ENCODE peak calls at places on chromosomes 13 and 19, in seven cellular contexts. A is uterus, P is right cardiac atrium, M is GM12865, O is DND-41, L is tibial nerve, W is psoas muscle. C is an unnamed sample.

GRCh38 chr13:101757446-101758039 is 305.1 kb downstream of the ITGBL1 start:
- DNase-seq in A (no peak), P (no peak), M (peak), O (no peak), L (no peak), W (no peak), C (no peak)

GRCh38 chr13:69423844-69424243 is 683.8 kb upstream of the ATXN8OS start:
- DNase-seq in A (no peak), P (no peak), M (no peak), O (no peak), L (no peak), W (no peak), C (no peak)

GRCh38 chr13:90205911-90206310 is 1141.6 kb upstream of the MIR17HG start:
- DNase-seq in A (no peak), P (no peak), M (no peak), O (no peak), L (no peak), W (no peak), C (no peak)

GRCh38 chr13:76455960-76456359 is 430.2 kb downstream of the KCTD12 start:
- DNase-seq in A (no peak), P (no peak), M (no peak), O (no peak), L (no peak), W (no peak), C (no peak)

GRCh38 chr13:50378513-50378970 is 363.3 kb downstream of the KCNRG start:
- DNase-seq in A (no peak), P (no peak), M (no peak), O (peak), L (no peak), W (no peak), C (no peak)

GRCh38 chr19:44626067-44626624 is 12.8 kb downstream of the IGSF23 start:
- DNase-seq in A (no peak), P (no peak), M (no peak), O (no peak), L (no peak), W (no peak), C (no peak)

GRCh38 chr13:73216381-73216831 is 157.6 kb downstream of the KLF5 start:
- DNase-seq in A (no peak), P (no peak), M (no peak), O (no peak), L (no peak), W (no peak), C (no peak)

GRCh38 chr13:107817652-107818287 is 397.6 kb downstream of the LIG4 start:
- DNase-seq in A (no peak), P (no peak), M (no peak), O (no peak), L (no peak), W (no peak), C (no peak)

GRCh38 chr13:51581148-51581820 is 3.0 kb upstream of the WDFY2 start:
- DNase-seq in A (no peak), P (no peak), M (peak), O (no peak), L (no peak), W (no peak), C (no peak)

GRCh38 chr13:21528616-21529015 is 69.5 kb upstream of the ZDHHC20 start:
- DNase-seq in A (no peak), P (no peak), M (no peak), O (no peak), L (no peak), W (no peak), C (no peak)

GRCh38 chr13:92377396-92377795 is 849.2 kb upstream of the GPC6 start:
- DNase-seq in A (no peak), P (no peak), M (no peak), O (no peak), L (no peak), W (no peak), C (no peak)

GRCh38 chr19:45638930-45639729 is at the start of gene EML2:
- DNase-seq in A (peak), P (peak), M (peak), O (peak), L (no peak), W (peak), C (peak)

GRCh38 chr13:37656247-37656940 is 57.8 kb upstream of the POSTN start:
- DNase-seq in A (no peak), P (no peak), M (no peak), O (no peak), L (no peak), W (no peak), C (no peak)

DNA sequence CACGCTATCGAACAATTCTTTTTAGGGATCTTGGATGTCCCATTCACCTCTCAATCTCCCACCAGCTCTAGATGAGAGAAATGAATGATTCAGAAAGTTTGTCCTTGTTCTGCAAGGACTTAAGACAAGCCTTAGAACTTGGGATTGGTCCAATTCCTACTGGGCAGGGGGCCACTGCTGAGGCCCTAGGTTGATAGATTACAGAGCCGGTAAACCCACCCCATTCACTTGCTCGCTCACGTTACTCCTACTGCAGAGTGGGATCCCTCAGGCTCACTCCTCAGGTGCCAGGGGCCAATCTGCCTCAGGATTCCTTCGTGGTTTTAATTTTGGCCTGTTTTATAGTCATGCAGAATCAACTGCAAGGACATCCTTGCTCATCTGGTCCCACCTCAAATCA is 59.0 kb downstream of the SERP2 start:
- DNase-seq in A (no peak), P (no peak), M (no peak), O (no peak), L (no peak), W (no peak), C (no peak)
- H3K4me3 ChIP-seq in A (no peak), P (no peak), M (no peak), O (no peak), L (peak), W (peak), C (no peak)

GRCh38 chr13:94232956-94233355 is 246.5 kb downstream of the DCT start:
- DNase-seq in A (no peak), P (no peak), M (no peak), O (no peak), L (no peak), W (no peak), C (no peak)
- H3K4me3 ChIP-seq in A (no peak), P (no peak), M (no peak), O (no peak), L (no peak), W (no peak), C (no peak)

DNA sequence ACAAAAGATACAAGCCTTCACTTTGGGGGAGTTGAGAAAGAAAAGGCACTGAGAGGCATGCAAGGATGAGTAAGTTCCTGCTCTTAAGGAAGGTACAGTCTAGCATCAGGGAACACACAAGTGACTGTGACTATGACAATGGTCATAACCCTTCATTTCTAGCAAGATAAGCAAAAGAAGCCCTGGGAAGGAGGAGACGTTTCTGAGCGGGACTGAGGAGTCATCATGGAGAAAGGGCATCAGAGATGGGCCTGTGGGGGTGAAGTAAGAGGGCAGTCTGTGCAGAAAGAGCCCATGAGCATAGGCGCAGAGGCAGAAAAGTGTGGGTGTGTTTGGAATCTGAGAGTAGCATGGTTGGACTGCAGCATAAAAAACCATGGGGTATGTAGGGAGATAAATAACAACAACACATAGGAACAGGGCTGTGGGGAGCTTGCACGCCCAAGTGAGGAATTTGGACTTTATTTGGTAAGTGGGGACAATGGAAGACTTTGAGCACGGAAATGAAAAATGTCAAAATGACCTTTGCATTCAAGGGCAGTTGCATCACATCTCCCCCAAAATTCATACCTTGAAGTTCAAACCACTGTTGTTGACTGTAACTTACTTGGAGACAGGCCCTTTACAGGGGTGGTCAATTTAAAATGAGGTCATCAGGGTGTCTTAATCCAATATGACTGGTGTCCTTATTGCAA is 86.7 kb downstream of the MBNL2 start:
- DNase-seq in A (no peak), P (no peak), M (no peak), O (no peak), L (no peak), W (no peak), C (no peak)
- H3K4me3 ChIP-seq in A (no peak), P (no peak), M (no peak), O (no peak), L (no peak), W (no peak), C (no peak)

GRCh38 chr19:14089412-14089661 is 1.2 kb downstream of the SAMD1 start:
- DNase-seq in A (no peak), P (no peak), M (peak), O (no peak), L (no peak), W (no peak), C (no peak)

GRCh38 chr19:14091086-14091884 is 734 bp upstream of the SAMD1 start:
- DNase-seq in A (peak), P (peak), M (peak), O (peak), L (peak), W (no peak), C (peak)

GRCh38 chr19:14089662-14090508 is 666 bp downstream of the SAMD1 start:
- DNase-seq in A (peak), P (peak), M (peak), O (peak), L (no peak), W (peak), C (peak)

GRCh38 chr19:14090509-14091085 is at the start of gene SAMD1:
- DNase-seq in A (peak), P (peak), M (peak), O (peak), L (peak), W (peak), C (peak)

DNA sequence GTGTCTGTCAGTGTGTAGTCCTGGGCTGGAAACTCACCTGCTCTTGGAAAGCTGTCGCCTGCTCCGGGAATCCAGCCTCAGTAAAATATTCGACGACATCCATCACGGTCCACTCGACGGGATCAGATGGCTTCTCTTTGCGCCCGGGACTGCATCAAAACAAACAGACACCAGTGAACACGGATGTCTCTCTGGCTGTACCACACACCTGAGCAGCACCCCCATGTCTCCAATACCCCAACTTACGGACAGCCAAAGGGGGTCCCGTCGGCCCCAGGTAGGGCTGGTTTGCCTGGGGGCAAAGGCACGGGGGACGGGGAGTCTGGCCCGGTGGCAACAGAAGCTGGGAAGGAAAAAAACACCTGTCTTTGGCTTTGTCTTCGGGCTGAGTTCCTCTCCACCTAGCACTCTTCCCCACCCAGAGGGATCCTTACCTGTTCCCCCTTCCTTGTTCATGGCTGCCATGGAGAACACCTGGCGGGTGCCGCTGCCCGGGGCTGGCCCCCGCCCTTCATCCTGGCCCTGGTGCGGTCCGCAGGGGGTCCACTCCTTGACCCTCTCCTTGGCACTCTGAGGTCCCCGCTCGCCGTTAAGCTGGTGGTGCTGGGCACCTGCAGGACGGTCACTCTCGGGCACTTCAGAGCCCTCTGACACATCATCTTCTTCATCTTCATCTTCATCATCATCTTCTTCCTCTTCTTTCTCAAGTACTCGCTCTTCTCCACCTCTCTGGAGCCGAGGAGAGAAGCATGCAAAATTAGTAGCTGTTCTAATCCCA is 1.7 kb downstream of the SAMD1 start:
- DNase-seq in A (no peak), P (no peak), M (no peak), O (no peak), L (no peak), W (no peak), C (no peak)
- H3K4me3 ChIP-seq in A (no peak), P (no peak), M (peak), O (peak), L (peak), W (peak), C (no peak)

C was measured in CD8-positive, alpha-beta T cell.